ENCODE peak calls at places on chromosomes 3 and 15, in ten cellular contexts. One of them, this sample, is unnamed.

GRCh38 chr15:79673416-79674123 is 223.2 kb downstream of the MTHFS start:
- DNase-seq in RWPE1: peak
- DNase-seq in endodermal cell: peak
- DNase-seq in esophagus squamous epithelium: no peak
- DNase-seq in right lobe of liver: no peak
- DNase-seq in breast epithelium: no peak
- DNase-seq in Panc1: no peak
- DNase-seq in PC-3: peak
- DNase-seq in psoas muscle: no peak
- DNase-seq in adrenal gland: no peak
- DNase-seq in this sample: no peak

GRCh38 chr15:45637552-45638033 is 2.8 kb downstream of the SQOR start:
- DNase-seq in RWPE1: peak
- DNase-seq in endodermal cell: peak
- DNase-seq in esophagus squamous epithelium: no peak
- DNase-seq in right lobe of liver: no peak
- DNase-seq in breast epithelium: no peak
- DNase-seq in Panc1: no peak
- DNase-seq in PC-3: peak
- DNase-seq in psoas muscle: peak
- DNase-seq in adrenal gland: peak
- DNase-seq in this sample: no peak

GRCh38 chr3:81013360-81013759 is 748.1 kb downstream of the GBE1 start:
- DNase-seq in RWPE1: no peak
- DNase-seq in endodermal cell: no peak
- DNase-seq in esophagus squamous epithelium: no peak
- DNase-seq in right lobe of liver: no peak
- DNase-seq in breast epithelium: no peak
- DNase-seq in Panc1: no peak
- DNase-seq in PC-3: no peak
- DNase-seq in psoas muscle: no peak
- DNase-seq in adrenal gland: no peak
- DNase-seq in this sample: no peak

GRCh38 chr3:52798376-52798977 is 3.9 kb downstream of the ITIH3 start:
- DNase-seq in RWPE1: no peak
- DNase-seq in endodermal cell: no peak
- DNase-seq in esophagus squamous epithelium: no peak
- DNase-seq in right lobe of liver: no peak
- DNase-seq in breast epithelium: no peak
- DNase-seq in Panc1: no peak
- DNase-seq in PC-3: no peak
- DNase-seq in psoas muscle: no peak
- DNase-seq in adrenal gland: no peak
- DNase-seq in this sample: no peak

GRCh38 chr15:70258369-70259029 is 160.8 kb upstream of the TLE3 start:
- DNase-seq in RWPE1: no peak
- DNase-seq in endodermal cell: no peak
- DNase-seq in esophagus squamous epithelium: no peak
- DNase-seq in right lobe of liver: no peak
- DNase-seq in breast epithelium: no peak
- DNase-seq in Panc1: no peak
- DNase-seq in PC-3: no peak
- DNase-seq in psoas muscle: no peak
- DNase-seq in adrenal gland: peak
- DNase-seq in this sample: no peak

GRCh38 chr3:181755959-181756358 is 44.2 kb downstream of the SOX2 start:
- DNase-seq in RWPE1: no peak
- DNase-seq in endodermal cell: no peak
- DNase-seq in esophagus squamous epithelium: no peak
- DNase-seq in right lobe of liver: no peak
- DNase-seq in breast epithelium: no peak
- DNase-seq in Panc1: no peak
- DNase-seq in PC-3: no peak
- DNase-seq in psoas muscle: no peak
- DNase-seq in adrenal gland: no peak
- DNase-seq in this sample: no peak

GRCh38 chr3:195148553-195148952 is 122.4 kb downstream of the XXYLT1 start:
- DNase-seq in RWPE1: no peak
- DNase-seq in endodermal cell: no peak
- DNase-seq in esophagus squamous epithelium: no peak
- DNase-seq in right lobe of liver: no peak
- DNase-seq in breast epithelium: no peak
- DNase-seq in Panc1: peak
- DNase-seq in PC-3: no peak
- DNase-seq in psoas muscle: no peak
- DNase-seq in adrenal gland: no peak
- DNase-seq in this sample: no peak

GRCh38 chr15:69914960-69915359 is 182.8 kb downstream of the TLE3 start:
- DNase-seq in RWPE1: no peak
- DNase-seq in endodermal cell: no peak
- DNase-seq in esophagus squamous epithelium: no peak
- DNase-seq in right lobe of liver: no peak
- DNase-seq in breast epithelium: no peak
- DNase-seq in Panc1: no peak
- DNase-seq in PC-3: no peak
- DNase-seq in psoas muscle: no peak
- DNase-seq in adrenal gland: peak
- DNase-seq in this sample: no peak

GRCh38 chr3:148990211-148990610 is 1.1 kb upstream of the GYG1 start:
- DNase-seq in RWPE1: no peak
- DNase-seq in endodermal cell: no peak
- DNase-seq in esophagus squamous epithelium: no peak
- DNase-seq in right lobe of liver: no peak
- DNase-seq in breast epithelium: no peak
- DNase-seq in Panc1: no peak
- DNase-seq in PC-3: no peak
- DNase-seq in psoas muscle: no peak
- DNase-seq in adrenal gland: no peak
- DNase-seq in this sample: no peak

GRCh38 chr3:55721716-55722484 is 234.8 kb upstream of the WNT5A start:
- DNase-seq in RWPE1: peak
- DNase-seq in endodermal cell: peak
- DNase-seq in esophagus squamous epithelium: no peak
- DNase-seq in right lobe of liver: no peak
- DNase-seq in breast epithelium: no peak
- DNase-seq in Panc1: no peak
- DNase-seq in PC-3: peak
- DNase-seq in psoas muscle: no peak
- DNase-seq in adrenal gland: peak
- DNase-seq in this sample: no peak

GRCh38 chr15:35309886-35310285 is 224.8 kb upstream of the NANOGP8 start:
- DNase-seq in RWPE1: no peak
- DNase-seq in endodermal cell: no peak
- DNase-seq in esophagus squamous epithelium: no peak
- DNase-seq in right lobe of liver: no peak
- DNase-seq in breast epithelium: no peak
- DNase-seq in Panc1: no peak
- DNase-seq in PC-3: no peak
- DNase-seq in psoas muscle: no peak
- DNase-seq in adrenal gland: no peak
- DNase-seq in this sample: no peak

GRCh38 chr3:172627057-172627809 is 83.6 kb downstream of the NCEH1 start:
- DNase-seq in RWPE1: no peak
- DNase-seq in endodermal cell: no peak
- DNase-seq in esophagus squamous epithelium: no peak
- DNase-seq in right lobe of liver: no peak
- DNase-seq in breast epithelium: no peak
- DNase-seq in Panc1: no peak
- DNase-seq in PC-3: no peak
- DNase-seq in psoas muscle: peak
- DNase-seq in adrenal gland: peak
- DNase-seq in this sample: no peak

GRCh38 chr3:57164606-57165573 is at the start of gene IL17RD:
- DNase-seq in RWPE1: peak
- DNase-seq in endodermal cell: peak
- DNase-seq in esophagus squamous epithelium: no peak
- DNase-seq in right lobe of liver: peak
- DNase-seq in breast epithelium: peak
- DNase-seq in Panc1: no peak
- DNase-seq in PC-3: peak
- DNase-seq in psoas muscle: peak
- DNase-seq in adrenal gland: peak
- DNase-seq in this sample: no peak

GRCh38 chr3:110243081-110243480 is 828.5 kb upstream of the NECTIN3 start:
- DNase-seq in RWPE1: no peak
- DNase-seq in endodermal cell: no peak
- DNase-seq in esophagus squamous epithelium: no peak
- DNase-seq in right lobe of liver: no peak
- DNase-seq in breast epithelium: no peak
- DNase-seq in Panc1: no peak
- DNase-seq in PC-3: no peak
- DNase-seq in psoas muscle: no peak
- DNase-seq in adrenal gland: no peak
- DNase-seq in this sample: no peak

GRCh38 chr15:59169337-59169736 is 37.3 kb upstream of the LDHAL6B start:
- DNase-seq in RWPE1: no peak
- DNase-seq in endodermal cell: no peak
- DNase-seq in esophagus squamous epithelium: no peak
- DNase-seq in right lobe of liver: no peak
- DNase-seq in breast epithelium: no peak
- DNase-seq in Panc1: no peak
- DNase-seq in PC-3: peak
- DNase-seq in psoas muscle: no peak
- DNase-seq in adrenal gland: no peak
- DNase-seq in this sample: no peak

DNA sequence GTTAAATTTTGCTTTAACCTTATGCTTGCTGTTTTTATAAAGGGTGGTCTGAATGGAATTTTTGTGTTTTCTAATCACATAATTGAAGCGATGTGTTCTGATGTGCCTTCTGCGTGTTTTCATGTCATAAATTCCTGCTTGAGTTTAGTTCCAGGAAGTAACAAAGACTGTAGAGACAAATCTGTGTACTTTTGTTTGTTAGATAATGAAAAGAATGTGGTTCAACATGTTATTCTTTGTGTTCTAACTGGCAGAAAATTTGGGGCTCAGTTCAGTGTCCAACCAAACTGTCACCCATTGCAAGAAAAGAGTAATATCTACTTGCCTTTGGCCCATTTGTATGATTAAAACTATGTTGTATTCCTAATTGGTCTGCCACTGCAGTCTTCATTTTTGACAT is 324.0 kb downstream of the DIPK2A start:
- DNase-seq in RWPE1: no peak
- DNase-seq in endodermal cell: no peak
- DNase-seq in esophagus squamous epithelium: no peak
- DNase-seq in right lobe of liver: no peak
- DNase-seq in breast epithelium: no peak
- DNase-seq in Panc1: no peak
- DNase-seq in PC-3: no peak
- DNase-seq in psoas muscle: no peak
- DNase-seq in adrenal gland: no peak
- DNase-seq in this sample: no peak
- H3K27ac ChIP-seq in RWPE1: no peak
- H3K27ac ChIP-seq in endodermal cell: no peak
- H3K27ac ChIP-seq in esophagus squamous epithelium: no peak
- H3K27ac ChIP-seq in right lobe of liver: no peak
- H3K27ac ChIP-seq in breast epithelium: no peak
- H3K27ac ChIP-seq in Panc1: no peak
- H3K27ac ChIP-seq in PC-3: no peak
- H3K27ac ChIP-seq in psoas muscle: no peak
- H3K27ac ChIP-seq in adrenal gland: no peak
- H3K27ac ChIP-seq in this sample: no peak

GRCh38 chr15:50127255-50127777 is 8.3 kb upstream of the ATP8B4 start:
- DNase-seq in RWPE1: no peak
- DNase-seq in endodermal cell: no peak
- DNase-seq in esophagus squamous epithelium: no peak
- DNase-seq in right lobe of liver: no peak
- DNase-seq in breast epithelium: no peak
- DNase-seq in Panc1: no peak
- DNase-seq in PC-3: no peak
- DNase-seq in psoas muscle: no peak
- DNase-seq in adrenal gland: no peak
- DNase-seq in this sample: no peak
- H3K27ac ChIP-seq in RWPE1: no peak
- H3K27ac ChIP-seq in endodermal cell: no peak
- H3K27ac ChIP-seq in esophagus squamous epithelium: no peak
- H3K27ac ChIP-seq in right lobe of liver: no peak
- H3K27ac ChIP-seq in breast epithelium: no peak
- H3K27ac ChIP-seq in Panc1: no peak
- H3K27ac ChIP-seq in PC-3: no peak
- H3K27ac ChIP-seq in psoas muscle: no peak
- H3K27ac ChIP-seq in adrenal gland: no peak
- H3K27ac ChIP-seq in this sample: no peak

DNA sequence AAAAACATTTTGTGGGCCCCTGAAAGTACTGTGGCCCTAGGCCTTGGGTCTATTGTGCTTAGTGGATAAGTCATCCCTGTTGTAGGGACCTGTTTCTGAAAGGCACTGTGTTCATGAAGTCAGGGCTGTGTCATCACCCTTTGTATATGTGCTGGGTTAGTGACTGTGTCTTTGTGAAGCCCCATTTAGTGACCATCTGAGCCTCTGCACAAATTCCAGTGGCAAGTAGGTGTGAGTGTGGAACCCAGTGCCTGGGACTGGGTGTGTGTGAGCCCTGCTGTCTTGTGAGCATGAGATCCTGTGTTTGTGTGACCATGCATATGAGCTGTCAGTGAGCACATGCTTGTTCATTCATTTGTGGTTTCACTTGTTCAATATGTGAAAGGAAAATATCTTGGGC is 1.2 kb upstream of the HYAL1 start:
- DNase-seq in RWPE1: no peak
- DNase-seq in endodermal cell: peak
- DNase-seq in esophagus squamous epithelium: no peak
- DNase-seq in right lobe of liver: no peak
- DNase-seq in breast epithelium: no peak
- DNase-seq in Panc1: no peak
- DNase-seq in PC-3: peak
- DNase-seq in psoas muscle: no peak
- DNase-seq in adrenal gland: no peak
- DNase-seq in this sample: no peak
- H3K27ac ChIP-seq in RWPE1: no peak
- H3K27ac ChIP-seq in endodermal cell: no peak
- H3K27ac ChIP-seq in esophagus squamous epithelium: no peak
- H3K27ac ChIP-seq in right lobe of liver: no peak
- H3K27ac ChIP-seq in breast epithelium: no peak
- H3K27ac ChIP-seq in Panc1: no peak
- H3K27ac ChIP-seq in PC-3: no peak
- H3K27ac ChIP-seq in psoas muscle: no peak
- H3K27ac ChIP-seq in adrenal gland: no peak
- H3K27ac ChIP-seq in this sample: no peak

DNA sequence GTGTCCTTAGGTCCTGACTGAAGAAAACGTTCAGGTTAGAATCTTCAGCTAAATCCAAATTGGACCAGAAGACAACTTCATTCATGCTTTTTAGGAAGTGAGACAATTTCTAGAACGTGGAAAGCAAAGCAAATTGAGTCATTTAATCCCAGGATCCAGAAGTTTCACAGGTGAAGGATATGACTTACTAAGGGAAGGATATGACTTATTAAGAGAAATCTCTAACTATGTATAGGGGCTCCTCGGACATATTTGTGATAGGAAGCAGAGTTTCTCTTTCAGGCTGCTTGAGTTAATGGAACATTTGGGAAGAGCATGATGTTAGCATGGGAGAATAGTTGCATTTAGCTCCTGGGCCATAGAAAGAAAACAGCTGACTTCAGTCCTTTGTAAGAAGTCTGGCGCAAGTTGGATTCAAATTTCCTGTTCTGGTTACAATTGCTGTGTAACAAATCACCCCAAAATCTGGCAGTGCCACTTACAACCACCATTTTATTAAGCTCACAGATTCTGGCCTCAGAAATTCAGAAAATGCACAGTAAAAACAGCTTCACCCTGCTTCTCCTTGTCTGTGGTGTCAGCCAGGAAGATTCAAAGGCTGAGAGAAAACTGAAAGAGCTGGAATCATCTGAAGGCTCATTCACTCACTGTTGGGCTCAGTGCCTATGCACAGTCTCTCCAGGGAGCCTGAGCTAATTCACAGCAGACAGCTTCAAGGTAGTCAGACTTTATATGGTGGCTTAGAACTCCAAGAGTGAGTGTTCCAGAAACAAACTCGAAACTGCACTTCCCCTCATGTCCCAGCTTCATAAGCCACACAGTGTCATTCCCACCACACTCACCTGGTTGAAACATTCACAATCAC is 16.3 kb upstream of the PLOD2 start:
- DNase-seq in RWPE1: no peak
- DNase-seq in endodermal cell: no peak
- DNase-seq in esophagus squamous epithelium: no peak
- DNase-seq in right lobe of liver: no peak
- DNase-seq in breast epithelium: no peak
- DNase-seq in Panc1: no peak
- DNase-seq in PC-3: peak
- DNase-seq in psoas muscle: peak
- DNase-seq in adrenal gland: no peak
- DNase-seq in this sample: no peak
- H3K27ac ChIP-seq in RWPE1: no peak
- H3K27ac ChIP-seq in endodermal cell: no peak
- H3K27ac ChIP-seq in esophagus squamous epithelium: no peak
- H3K27ac ChIP-seq in right lobe of liver: no peak
- H3K27ac ChIP-seq in breast epithelium: no peak
- H3K27ac ChIP-seq in Panc1: peak
- H3K27ac ChIP-seq in PC-3: no peak
- H3K27ac ChIP-seq in psoas muscle: no peak
- H3K27ac ChIP-seq in adrenal gland: no peak
- H3K27ac ChIP-seq in this sample: no peak